ENCODE peak calls at places on chromosomes 5 and 9, in nine cellular contexts. X is mesendoderm; M is hepatic stellate cell; S is left ventricle myocardium inferior; I is stimulated activated CD4-positive, alpha-beta T cell treated with anti-CD3 and anti-CD28 coated beads, Interleukin-4, amount 100 ng/mL, for 1 hour; E is dorsolateral prefrontal cortex; G is GM04504; T is hepatocyte; N is GM10248. V is an unnamed sample.

GRCh38 chr9:123058834-123059233 is 25.4 kb downstream of the GPR21 start:
- DNase-seq in X (no peak), M (no peak), S (no peak), I (no peak), E (no peak), G (no peak), T (no peak), N (no peak), V (no peak)

GRCh38 chr5:173205921-173206320 is 29.1 kb downstream of the NKX2-5 start:
- DNase-seq in X (no peak), M (no peak), S (no peak), I (no peak), E (no peak), G (no peak), T (no peak), N (no peak), V (no peak)

GRCh38 chr5:44538831-44539539 is 149.8 kb upstream of the FGF10 start:
- DNase-seq in X (no peak), M (no peak), S (no peak), I (no peak), E (no peak), G (no peak), T (peak; percentile 6), N (no peak), V (peak; percentile 20)

GRCh38 chr9:72592501-72593403 is 71.3 kb downstream of the TMC1 start:
- DNase-seq in X (peak; percentile 63), M (peak; percentile 36), S (no peak), I (no peak), E (no peak), G (no peak), T (peak; percentile 79), N (peak; percentile 50), V (peak; percentile 40)

GRCh38 chr9:108130896-108131295 is 641.3 kb upstream of the KLF4 start:
- DNase-seq in X (no peak), M (no peak), S (no peak), I (no peak), E (no peak), G (no peak), T (no peak), N (no peak), V (no peak)

GRCh38 chr9:95286151-95286550 is 31.4 kb downstream of the FANCC start:
- DNase-seq in X (no peak), M (peak; percentile 24), S (no peak), I (no peak), E (no peak), G (no peak), T (no peak), N (no peak), V (no peak)

GRCh38 chr9:122219856-122220672 is 8.7 kb downstream of the LHX6 start:
- DNase-seq in X (peak; percentile 45), M (no peak), S (no peak), I (no peak), E (no peak), G (no peak), T (no peak), N (peak; percentile 25), V (no peak)

GRCh38 chr5:39448504-39449128 is 23.8 kb upstream of the DAB2 start:
- DNase-seq in X (no peak), M (no peak), S (no peak), I (no peak), E (no peak), G (no peak), T (peak; percentile 33), N (no peak), V (no peak)